ENCODE peak calls at places on chromosome 11, in five cellular contexts. Q is Calu3; F is stimulated activated CD8-positive, alpha-beta memory T cell treated with anti-CD3 and anti-CD28 coated beads, Interleukin-7, amount 100 ng/mL, for 1 hour; Z is germinal center; U is pancreas. H is an unnamed sample.
A peak's percentile ranks its signal among the peaks of the same experiment; 100 is the strongest.

GRCh38 chr11:11022126-11022730 is 164.4 kb upstream of the ZBED5 start:
- DNase-seq in Q (peak; percentile 29), F (no peak), Z (peak; percentile 26), U (no peak), H (no peak)

GRCh38 chr11:126968915-126969314 is 31.7 kb downstream of the KIRREL3 start:
- DNase-seq in Q (no peak), F (no peak), Z (no peak), U (no peak), H (no peak)

GRCh38 chr11:68460741-68461283 is at the start of gene PPP6R3:
- DNase-seq in Q (no peak), F (no peak), Z (no peak), U (no peak), H (no peak)

GRCh38 chr11:13384837-13385417 is 78.1 kb downstream of the BTBD10 start:
- DNase-seq in Q (peak; percentile 32), F (no peak), Z (peak; percentile 35), U (no peak), H (no peak)

GRCh38 chr11:35337136-35337918 is 82.0 kb downstream of the SLC1A2 start:
- DNase-seq in Q (peak; percentile 50), F (no peak), Z (no peak), U (no peak), H (no peak)

GRCh38 chr11:106466441-106467190 is 389.2 kb downstream of the AASDHPPT start:
- DNase-seq in Q (no peak), F (no peak), Z (no peak), U (no peak), H (no peak)

GRCh38 chr11:1554981-1555712 is 16.9 kb downstream of the DUSP8 start:
- DNase-seq in Q (no peak), F (no peak), Z (no peak), U (no peak), H (no peak)

GRCh38 chr11:116796548-116796947 is 4.9 kb upstream of the APOA5 start:
- DNase-seq in Q (no peak), F (no peak), Z (no peak), U (no peak), H (no peak)

GRCh38 chr11:59197990-59198389 is 14.7 kb downstream of the MPEG1 start:
- DNase-seq in Q (no peak), F (no peak), Z (no peak), U (peak; percentile 37), H (peak; percentile 83)

GRCh38 chr11:12810497-12810896 is 136.3 kb downstream of the TEAD1 start:
- DNase-seq in Q (no peak), F (no peak), Z (no peak), U (no peak), H (no peak)

GRCh38 chr11:110128161-110128560 is 35.0 kb downstream of the ZC3H12C start:
- DNase-seq in Q (no peak), F (no peak), Z (no peak), U (no peak), H (no peak)

GRCh38 chr11:1128333-1129142 is 29.2 kb upstream of the MUC5AC start:
- DNase-seq in Q (peak; percentile 0), F (no peak), Z (no peak), U (no peak), H (peak; percentile 46)

GRCh38 chr11:57935402-57936049 is 88.2 kb upstream of the OR9Q1 start:
- DNase-seq in Q (no peak), F (no peak), Z (no peak), U (no peak), H (no peak)

GRCh38 chr11:34719303-34719848 is 98.5 kb downstream of the EHF start:
- DNase-seq in Q (no peak), F (no peak), Z (no peak), U (no peak), H (no peak)

GRCh38 chr11:64305075-64305690 is at the start of gene ESRRA:
- DNase-seq in Q (peak; percentile 99), F (peak; percentile 98), Z (peak; percentile 99), U (peak; percentile 99), H (peak; percentile 100)

GRCh38 chr11:19258651-19259230 is 18.0 kb upstream of the E2F8 start:
- DNase-seq in Q (no peak), F (no peak), Z (no peak), U (no peak), H (no peak)

GRCh38 chr11:13891911-13892310 is 70.6 kb upstream of the SPON1 start:
- DNase-seq in Q (no peak), F (no peak), Z (no peak), U (no peak), H (no peak)

GRCh38 chr11:105829084-105829483 is 193.0 kb downstream of the MSANTD4 start:
- DNase-seq in Q (no peak), F (no peak), Z (peak; percentile 8), U (no peak), H (no peak)

GRCh38 chr11:127106142-127106541 is 105.6 kb upstream of the KIRREL3 start:
- DNase-seq in Q (peak; percentile 64), F (no peak), Z (no peak), U (no peak), H (no peak)

GRCh38 chr11:92500463-92500862 is 275.8 kb downstream of the FAT3 start:
- DNase-seq in Q (no peak), F (no peak), Z (no peak), U (no peak), H (no peak)

GRCh38 chr11:114758627-114759026 is 80.3 kb downstream of the NXPE2 start:
- DNase-seq in Q (no peak), F (no peak), Z (no peak), U (no peak), H (no peak)

GRCh38 chr11:65546217-65546958 is 11.8 kb downstream of the LTBP3 start:
- DNase-seq in Q (peak; percentile 99), F (peak; percentile 99), Z (peak; percentile 97), U (peak; percentile 94), H (peak; percentile 98)

GRCh38 chr11:107370390-107370789 is 87.2 kb downstream of the CWF19L2 start:
- DNase-seq in Q (no peak), F (no peak), Z (no peak), U (no peak), H (no peak)

GRCh38 chr11:123100378-123101085 is 38.6 kb upstream of the HSPA8 start:
- DNase-seq in Q (no peak), F (no peak), Z (no peak), U (no peak), H (no peak)